ENCODE peak calls at places on chromosomes 7 and 10, in eight cellular contexts. Q is 8988T, Y is NCI-H2029 treated with DMSO at 0.1 percent for 48 hours, K is cardiac fibroblast, M is progenitor cell of endocrine pancreas, L is anterior cingulate cortex, C is T follicular helper cell, D is C1 segment of cervical spinal cord. W is an unnamed sample.
A peak's percentile ranks its signal among the peaks of the same experiment; 100 is the strongest.

GRCh38 chr10:96516337-96516736 is 2.6 kb upstream of the TLL2 start:
- DNase-seq in C (no peak), D (no peak), L (no peak), K (no peak), Y (no peak), M (no peak), Q (no peak), W (no peak)

GRCh38 chr7:21939136-21939857 is 6.4 kb downstream of the CDCA7L start:
- DNase-seq in L (no peak), M (no peak), K (peak; percentile 37), Y (peak; percentile 89), C (no peak), Q (no peak), D (no peak), W (no peak)

GRCh38 chr7:37952240-37952639 is 31.8 kb downstream of the EPDR1 start:
- DNase-seq in Q (no peak), D (no peak), K (no peak), L (no peak), M (no peak), Y (no peak), C (no peak), W (no peak)

GRCh38 chr7:44291733-44292395 is 33.5 kb downstream of the CAMK2B start:
- DNase-seq in L (no peak), Q (no peak), D (no peak), C (no peak), K (peak; percentile 24), Y (no peak), M (no peak), W (no peak)

GRCh38 chr7:127792528-127793342 is 140.7 kb downstream of the SND1 start:
- DNase-seq in M (peak; percentile 10), Q (no peak), Y (peak; percentile 20), K (peak; percentile 35), L (no peak), C (no peak), D (peak; percentile 6), W (peak; percentile 39)

GRCh38 chr10:113435881-113436280 is 117.0 kb upstream of the HABP2 start:
- DNase-seq in Y (no peak), L (no peak), M (no peak), Q (no peak), D (no peak), K (no peak), C (no peak), W (no peak)

GRCh38 chr10:101814466-101815041 is 3.7 kb downstream of the OGA start:
- DNase-seq in Q (no peak), Y (no peak), K (no peak), C (no peak), M (no peak), L (no peak), D (no peak), W (no peak)

GRCh38 chr10:86160890-86161585 is 205.6 kb downstream of the GRID1 start:
- DNase-seq in D (no peak), M (no peak), K (no peak), C (no peak), Q (no peak), L (no peak), Y (no peak), W (no peak)

GRCh38 chr10:107083388-107084009 is 81.0 kb downstream of the SORCS1 start:
- DNase-seq in Q (no peak), Y (no peak), D (no peak), L (no peak), K (no peak), M (no peak), C (no peak), W (no peak)

GRCh38 chr7:140683657-140684056 is 10.9 kb downstream of the ADCK2 start:
- DNase-seq in Y (no peak), D (peak; percentile 26), C (no peak), M (no peak), Q (no peak), L (no peak), K (no peak), W (no peak)